ENCODE peak calls at places on chromosomes 12 and 14, in five cellular contexts. H is Peyer's patch, O is K562, D is suprapubic skin, J is heart left ventricle. Y is an unnamed sample.

GRCh38 chr14:63701614-63702291 is 26.1 kb downstream of the SGPP1 start:
- DNase-seq in O (no peak), H (no peak), D (no peak), J (no peak), Y (no peak)

GRCh38 chr12:77047341-77048202 is 17.8 kb downstream of the E2F7 start:
- DNase-seq in O (no peak), J (no peak), H (no peak), D (no peak), Y (no peak)

GRCh38 chr12:6909421-6910145 is 4.8 kb upstream of the ENO2 start:
- DNase-seq in D (no peak), H (no peak), O (no peak), J (no peak), Y (no peak)

GRCh38 chr12:10189653-10190052 is 10.8 kb downstream of the TMEM52B start:
- DNase-seq in J (no peak), H (no peak), D (no peak), O (no peak), Y (no peak)

GRCh38 chr14:61154606-61155005 is 126.5 kb downstream of the TMEM30B start:
- DNase-seq in O (no peak), D (no peak), H (no peak), J (no peak), Y (no peak)

GRCh38 chr12:111785651-111786050 is 18.9 kb downstream of the ALDH2 start:
- DNase-seq in O (no peak), H (no peak), J (no peak), D (no peak), Y (no peak)

GRCh38 chr12:64860446-64860998 is 36.1 kb downstream of the TBC1D30 start:
- DNase-seq in O (no peak), J (no peak), D (no peak), H (no peak), Y (no peak)

GRCh38 chr12:122199484-122200355 is 3.8 kb upstream of the B3GNT4 start:
- DNase-seq in H (no peak), D (no peak), J (no peak), O (no peak), Y (no peak)

GRCh38 chr14:80216818-80217217 is 5.5 kb upstream of the DIO2 start:
- DNase-seq in H (no peak), D (no peak), O (no peak), J (no peak), Y (no peak)

GRCh38 chr12:26402648-26403047 is 207.3 kb downstream of the SSPN start:
- DNase-seq in O (no peak), H (no peak), J (no peak), D (no peak), Y (no peak)

GRCh38 chr14:91129261-91129660 is 15.4 kb downstream of the DGLUCY start:
- DNase-seq in D (no peak), H (no peak), O (no peak), J (no peak), Y (no peak)

DNA sequence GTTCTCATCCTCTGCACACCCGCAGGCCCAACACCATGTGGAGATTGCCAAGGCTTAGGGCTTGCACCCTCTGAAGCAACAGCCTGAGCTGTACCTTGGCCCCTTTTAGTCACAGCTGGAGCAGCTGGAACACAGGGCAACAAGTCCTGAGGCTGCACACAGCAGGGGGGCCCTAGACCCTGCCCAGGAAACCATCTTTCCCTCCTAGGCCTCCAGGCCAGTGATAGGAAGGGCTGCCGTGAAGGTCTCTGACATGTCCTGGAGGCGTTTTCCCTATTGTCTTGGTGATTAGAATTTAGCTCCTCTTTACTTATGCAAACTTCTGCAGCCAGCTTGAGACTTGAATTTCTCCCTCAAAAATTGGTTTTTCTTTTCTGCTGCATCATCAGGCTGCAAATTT is 373.5 kb upstream of the CLEC14A start:
- DNase-seq in D (no peak), O (no peak), J (no peak), H (no peak), Y (no peak)
- H3K9me3 ChIP-seq in D (no peaks in the 10 kb centered on the region), O (no peaks in the 10 kb centered on the region), J (no peaks in the 10 kb centered on the region), H (no peaks in the 10 kb centered on the region), Y (no peaks in the 10 kb centered on the region)

DNA sequence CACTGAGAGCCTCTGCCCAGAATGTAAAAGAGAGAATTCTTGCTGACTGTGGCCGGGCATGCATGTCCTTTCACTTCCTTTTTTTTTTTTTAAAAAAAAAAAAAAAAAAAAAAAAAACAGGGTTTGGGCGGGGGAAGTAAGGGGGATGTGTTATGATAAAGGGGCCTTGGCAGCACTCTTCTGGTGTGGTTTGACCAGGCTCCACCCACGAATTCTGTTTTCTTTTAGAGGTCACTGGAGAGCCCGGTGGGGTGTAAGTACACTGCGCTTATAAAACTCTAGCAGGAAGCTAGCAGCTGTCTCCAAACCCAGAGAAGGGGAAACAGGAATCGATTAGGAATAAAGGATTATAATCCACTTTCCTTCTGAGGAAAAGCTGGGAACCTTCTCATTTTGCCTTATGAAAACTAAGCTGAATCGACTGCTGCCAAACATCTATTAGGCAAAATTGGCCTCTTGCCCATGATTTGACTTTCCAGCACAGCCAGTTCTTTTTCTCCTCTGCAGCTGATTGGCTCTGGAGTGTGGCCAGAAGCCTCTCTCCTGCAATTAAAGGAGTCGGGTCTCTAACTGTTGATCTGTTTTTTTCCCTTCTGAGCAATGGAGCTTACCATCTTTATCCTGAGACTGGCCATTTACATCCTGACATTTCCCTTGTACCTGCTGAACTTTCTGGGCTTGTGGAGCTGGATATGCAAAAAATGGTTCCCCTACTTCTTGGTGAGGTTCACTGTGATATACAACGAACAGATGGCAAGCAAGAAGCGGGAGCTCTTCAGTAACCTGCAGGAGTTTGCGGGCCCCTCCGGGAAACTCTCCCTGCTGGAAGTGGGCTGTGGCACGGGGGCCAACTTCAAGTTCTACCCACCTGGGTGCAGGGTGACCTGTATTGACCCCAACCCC is 27.7 kb upstream of the HIGD1C start:
- DNase-seq in D (peak; percentile 95), O (peak; percentile 85), J (peak; percentile 85), H (peak; percentile 85), Y (peak; percentile 95)
- TF ChIP-seq POLR2A in D (no peak), O (peak; percentile 66), J (peak; percentile 50), H (peak; percentile 43), Y (peak; percentile 66)

GRCh38 chr12:91180577-91180976 is 2.0 kb downstream of the DCN start:
- DNase-seq in H (no peak), J (no peak), D (no peak), O (no peak), Y (no peak)
- H3K4me3 ChIP-seq in H (peak overlapping the region; percentile 4), J (peak overlapping the region; percentile 48), D (peak overlapping the region; percentile 43), O (no peak overlapping the region), Y (peak overlapping the region; percentile 6)

GRCh38 chr12:531951-532585 is 72.3 kb downstream of the B4GALNT3 start:
- DNase-seq in D (no peak), H (no peak), O (no peak), J (no peak), Y (no peak)

GRCh38 chr12:532908-533565 is 73.3 kb downstream of the B4GALNT3 start:
- DNase-seq in O (no peak), D (no peak), H (no peak), J (no peak), Y (no peak)

GRCh38 chr12:535396-535795 is 75.7 kb downstream of the B4GALNT3 start:
- DNase-seq in J (no peak), H (no peak), D (no peak), O (no peak), Y (no peak)

GRCh38 chr12:533718-534117 is 74.0 kb downstream of the B4GALNT3 start:
- DNase-seq in D (no peak), O (no peak), J (no peak), H (no peak), Y (no peak)

DNA sequence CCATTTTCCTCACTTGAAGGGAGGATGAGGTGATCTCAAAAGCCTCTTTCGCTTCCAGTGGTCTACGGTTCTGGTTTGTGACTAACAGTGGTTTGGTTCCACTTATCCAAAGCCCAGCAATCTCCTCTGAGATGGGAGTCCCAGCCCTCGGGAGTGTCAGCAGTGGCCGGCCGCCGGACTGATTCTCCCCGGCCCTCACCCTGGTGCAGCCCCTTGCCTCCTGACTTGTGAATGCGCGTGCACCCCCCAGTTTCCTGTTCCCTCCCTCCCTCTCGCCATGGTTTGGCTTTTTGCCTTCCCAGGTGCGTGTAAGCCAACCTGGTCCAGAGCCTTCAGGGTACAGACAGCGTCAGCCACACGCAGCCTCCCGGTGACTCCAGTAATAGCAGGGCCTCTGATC is 74.5 kb downstream of the B4GALNT3 start:
- DNase-seq in D (no peak), H (no peak), O (no peak), J (no peak), Y (no peak)
- H3K9me3 ChIP-seq in D (no peaks in the 10 kb centered on the region), H (no peaks in the 10 kb centered on the region), O (no peaks in the 10 kb centered on the region), J (peaks cover 7% of the 10 kb centered on the region), Y (no peaks in the 10 kb centered on the region)

Y was measured in right lobe of liver.